ENCODE peak calls at places on chromosomes 1 and 21, in four cellular contexts. O, X, I and B are unnamed samples.

GRCh38 chr1:66240491-66241484 is 293.2 kb upstream of the SGIP1 start:
- DNase-seq in O (no peak), I (no peak), X (no peak), B (no peak)

GRCh38 chr1:3504151-3504822 is 49.8 kb downstream of the ARHGEF16 start:
- DNase-seq in I (no peak), O (no peak), X (no peak), B (no peak)

GRCh38 chr1:91570105-91570448 is 69.4 kb downstream of the CDC7 start:
- DNase-seq in X (no peak), I (no peak), O (no peak), B (no peak)

GRCh38 chr21:46517361-46517760 is 58.7 kb downstream of the DIP2A start:
- DNase-seq in O (no peak), X (no peak), I (no peak), B (no peak)

GRCh38 chr1:37764888-37765441 is at the start of gene EPHA10:
- DNase-seq in I (no peak), X (no peak), O (no peak), B (peak)

GRCh38 chr1:181493145-181493544 is 9.8 kb downstream of the CACNA1E start:
- DNase-seq in I (no peak), X (no peak), O (no peak), B (no peak)

GRCh38 chr1:209881271-209882018 is 53.7 kb downstream of the UTP25 start:
- DNase-seq in O (no peak), X (no peak), I (no peak), B (no peak)

GRCh38 chr1:12499574-12500245 is 118.3 kb downstream of the DHRS3 start:
- DNase-seq in I (no peak), O (no peak), X (no peak), B (no peak)

GRCh38 chr1:206685256-206685748 is 597 bp downstream of the MAPKAPK2 start:
- DNase-seq in O (no peak), X (peak), I (peak), B (no peak)

GRCh38 chr1:158496379-158496778 is 24.4 kb downstream of the OR10R2 start:
- DNase-seq in X (no peak), I (no peak), O (no peak), B (no peak)

GRCh38 chr1:227299688-227300087 is 18.6 kb downstream of the CDC42BPA start:
- DNase-seq in X (no peak), O (no peak), I (no peak), B (no peak)

GRCh38 chr1:14113841-14114567 is 414.0 kb downstream of the PRDM2 start:
- DNase-seq in I (peak), O (no peak), X (peak), B (peak)

GRCh38 chr1:228276361-228276831 is 68.6 kb downstream of the OBSCN start:
- DNase-seq in I (no peak), O (no peak), X (no peak), B (no peak)

GRCh38 chr1:228798548-228798947 is 63.3 kb downstream of the RHOU start:
- DNase-seq in O (no peak), I (no peak), X (no peak), B (no peak)

GRCh38 chr1:177174921-177175634 is 4.3 kb downstream of the BRINP2 start:
- DNase-seq in I (no peak), X (no peak), O (no peak), B (no peak)

GRCh38 chr1:79304131-79304530 is 297.6 kb upstream of the ADGRL4 start:
- DNase-seq in O (no peak), X (no peak), I (no peak), B (no peak)

GRCh38 chr1:162080472-162081015 is 11.1 kb downstream of the NOS1AP start:
- DNase-seq in O (no peak), I (no peak), X (no peak), B (no peak)

DNA sequence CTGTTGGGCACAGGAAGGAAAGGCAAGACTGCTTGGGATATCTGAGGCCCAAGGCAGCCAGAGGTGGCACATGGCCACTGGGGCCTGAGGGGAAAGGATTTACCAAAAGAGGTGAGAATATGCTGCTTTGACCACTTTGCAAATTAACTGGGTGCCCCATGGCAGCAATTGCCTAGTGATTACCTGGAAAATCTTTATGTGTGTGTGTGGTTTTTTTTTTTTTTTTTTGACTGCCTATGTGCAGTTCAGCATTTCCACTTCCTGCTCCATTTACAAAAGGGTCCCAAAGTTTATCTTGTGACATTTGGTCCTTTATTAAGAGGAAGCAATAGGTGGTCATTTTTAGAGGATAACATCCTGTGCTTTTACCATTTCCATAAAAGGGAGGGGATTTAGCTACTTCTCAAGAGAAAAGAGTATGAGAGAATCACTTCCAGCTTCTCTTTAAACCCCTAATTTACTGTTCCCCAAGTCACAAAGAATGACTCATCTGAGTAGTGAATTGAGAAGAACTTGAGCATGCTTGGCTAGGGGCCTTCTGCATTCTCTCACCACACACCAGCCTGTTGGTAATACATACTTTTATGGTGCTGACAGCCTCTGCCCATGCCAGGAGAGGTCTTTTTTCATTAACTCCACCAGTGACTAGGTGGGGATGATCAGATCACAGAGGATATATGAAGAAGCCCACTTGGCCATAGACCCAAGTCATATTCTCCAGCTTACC is 52.1 kb downstream of the SYDE2 start:
- DNase-seq in I (no peak), X (no peak), O (no peak), B (no peak)
- TF ChIP-seq ELF4 in I (no peak), X (no peak), O (no peak), B (no peak)

GRCh38 chr1:165637427-165637826 is 6.4 kb downstream of the MGST3 start:
- DNase-seq in X (no peak), I (no peak), O (no peak), B (no peak)
- TF ChIP-seq ELF4 in X (no peak), I (no peak), O (no peak), B (no peak)

GRCh38 chr1:68954841-68955240 is 458.0 kb upstream of the DEPDC1 start:
- DNase-seq in I (peak), O (no peak), X (no peak), B (no peak)
- TF ChIP-seq ELF4 in I (no peak), O (no peak), X (no peak), B (no peak)

DNA sequence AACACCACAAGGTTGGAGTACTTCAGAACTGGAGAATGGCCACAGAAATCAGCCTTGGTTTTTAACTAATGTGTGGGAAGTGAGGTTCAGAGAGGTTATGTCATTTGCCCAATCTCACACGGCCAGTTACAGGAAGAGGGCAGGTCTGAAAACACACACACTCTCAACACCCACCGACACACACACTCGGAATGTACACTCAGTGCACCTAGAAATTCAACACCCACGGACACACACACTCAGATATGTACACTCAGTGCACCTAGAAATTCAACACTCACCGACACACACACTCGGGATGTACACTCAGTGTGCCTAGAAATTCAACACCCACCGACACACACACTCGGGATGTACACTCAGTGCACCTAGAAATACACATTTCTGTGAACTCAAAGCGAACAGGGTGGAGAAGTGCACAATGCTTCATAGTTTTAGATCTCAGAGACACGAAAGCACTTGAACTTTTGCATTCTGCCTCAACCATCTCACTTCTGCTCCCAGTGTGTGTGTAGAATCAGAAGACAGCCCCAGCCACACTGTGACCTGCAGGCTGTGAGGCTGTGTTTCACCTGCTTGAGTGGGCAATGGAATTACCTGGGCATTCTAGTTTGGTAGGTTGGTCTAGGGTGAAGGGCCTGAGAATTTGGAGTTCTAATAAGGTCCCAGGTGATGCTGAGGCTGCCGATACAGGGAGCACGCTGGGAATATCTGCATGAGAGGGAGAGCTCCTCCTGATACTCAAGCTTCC is 170.5 kb downstream of the CLIC6 start:
- DNase-seq in O (no peak), X (no peak), I (no peak), B (no peak)
- TF ChIP-seq ELF4 in O (no peak), X (no peak), I (no peak), B (no peak)

DNA sequence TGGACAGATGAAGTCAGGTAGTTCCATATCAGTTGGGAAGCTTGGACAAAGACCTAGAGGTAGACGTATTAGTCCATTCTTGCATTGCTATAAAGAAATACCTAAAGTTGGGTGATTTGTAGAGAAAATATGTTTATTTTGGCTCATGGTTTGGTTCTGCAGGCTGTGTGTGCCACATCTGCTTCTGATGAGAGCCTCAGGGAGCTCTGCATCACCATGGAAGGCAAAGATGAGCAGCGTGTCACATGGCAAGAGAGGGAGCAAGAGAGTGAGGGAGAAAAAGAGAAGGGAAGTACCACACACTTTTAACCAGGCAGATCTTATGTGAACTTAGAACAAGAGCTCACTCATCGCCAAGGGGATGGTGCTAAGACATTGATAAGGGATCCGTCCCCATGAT is 9.0 kb downstream of the TSACC start:
- DNase-seq in X (no peak), O (no peak), I (no peak), B (no peak)
- TF ChIP-seq ELF4 in X (no peak), O (no peak), I (no peak), B (no peak)

DNA sequence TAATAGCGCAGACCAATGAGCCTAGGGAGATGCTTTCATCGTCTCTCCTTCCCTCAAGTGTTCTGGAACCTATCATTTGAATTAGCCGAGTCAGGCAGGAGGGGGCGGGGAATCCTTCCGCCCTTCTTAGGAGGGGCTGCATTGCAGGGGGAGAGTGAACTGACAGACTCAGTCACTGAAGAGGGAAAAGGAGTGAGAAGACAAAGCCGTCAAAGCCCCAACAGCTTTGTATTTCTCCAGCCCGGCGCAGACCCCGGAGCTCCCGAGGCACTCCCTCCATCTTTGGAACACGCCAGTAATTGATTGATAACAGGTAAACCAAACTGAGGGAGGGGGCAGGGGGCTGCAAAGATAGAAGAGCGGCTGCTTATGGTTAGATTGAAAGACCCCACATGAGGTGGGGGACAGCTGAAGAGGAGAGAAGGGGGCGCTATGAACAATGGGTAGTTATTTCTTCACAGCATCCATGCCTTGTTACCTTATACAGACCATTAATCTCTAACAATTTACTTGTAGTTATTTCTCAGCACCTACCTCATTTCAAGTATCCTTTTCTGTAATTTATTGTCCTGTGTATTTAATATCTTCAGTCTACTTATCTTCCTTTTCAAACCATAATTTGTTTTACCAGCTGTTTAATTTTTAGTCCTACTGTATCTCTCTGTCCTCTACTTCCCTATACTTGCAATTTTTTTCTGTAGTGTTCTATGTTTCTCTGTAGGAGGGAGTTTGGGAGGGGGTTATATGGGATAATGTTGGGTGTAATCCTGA is at the start of gene MLLT11:
- DNase-seq in O (no peak), X (peak), I (peak), B (peak)
- TF ChIP-seq ELF4 in O (no peak), X (no peak), I (no peak), B (no peak)

GRCh38 chr1:26705788-26706237 is 10.0 kb downstream of the ARID1A start:
- DNase-seq in O (peak), I (no peak), X (no peak), B (no peak)
- TF ChIP-seq ELF4 in O (no peak), I (no peak), X (no peak), B (no peak)